ENCODE peak calls at places on chromosomes 6 and 20, in ten cellular contexts. C is heart right ventricle, S is tibial artery, K is brain microvascular endothelial cell, I is neural progenitor cell, N is AG04450, Z is coronary artery, L is AG10803, H is epithelial cell of esophagus, O is lower leg skin. G is an unnamed sample.

GRCh38 chr6:6230286-6230685 is 90.2 kb downstream of the F13A1 start:
- DNase-seq in N (no peak), C (no peak), S (no peak), H (no peak), I (peak), O (no peak), K (no peak), Z (no peak), L (no peak), G (peak)

GRCh38 chr6:109094351-109095035 is at the start of gene SESN1:
- DNase-seq in Z (peak), C (peak), L (peak), N (peak), K (peak), O (peak), H (peak), I (peak), S (peak), G (peak)

GRCh38 chr20:43824699-43825402 is 89.8 kb upstream of the TOX2 start:
- DNase-seq in H (no peak), N (no peak), O (no peak), I (peak), L (peak), Z (no peak), K (peak), C (no peak), S (no peak), G (peak)

GRCh38 chr20:5557123-5557522 is 193.1 kb upstream of the SHLD1 start:
- DNase-seq in H (peak), C (peak), O (no peak), N (no peak), Z (no peak), K (peak), L (peak), I (peak), S (peak), G (peak)

GRCh38 chr6:136103763-136104311 is 146.3 kb downstream of the MTFR2 start:
- DNase-seq in N (no peak), S (peak), K (no peak), C (peak), L (peak), H (no peak), I (peak), O (no peak), Z (no peak), G (no peak)

GRCh38 chr6:80607814-80608391 is 501.4 kb downstream of the BCKDHB start:
- DNase-seq in I (peak), C (no peak), O (peak), K (peak), H (peak), L (peak), S (no peak), Z (no peak), N (peak), G (no peak)

GRCh38 chr6:163579111-163579879 is 164.8 kb downstream of the QKI start:
- DNase-seq in I (peak), N (no peak), C (peak), K (no peak), L (no peak), H (no peak), O (peak), Z (no peak), S (no peak), G (no peak)

GRCh38 chr6:17724341-17724740 is 17.6 kb upstream of the NUP153 start:
- DNase-seq in Z (no peak), O (no peak), I (no peak), K (no peak), S (no peak), H (peak), C (no peak), N (no peak), L (no peak), G (no peak)

GRCh38 chr20:37095108-37095608 is 639 bp downstream of the RBL1 start:
- DNase-seq in O (no peak), L (no peak), Z (no peak), K (no peak), I (peak), S (no peak), H (no peak), N (no peak), C (no peak), G (peak)

GRCh38 chr6:132391391-132392291 is 9.6 kb downstream of the MOXD1 start:
- DNase-seq in H (peak), C (no peak), I (peak), O (no peak), L (peak), S (no peak), N (peak), K (peak), Z (no peak), G (no peak)

GRCh38 chr6:42333622-42334021 is 116.0 kb upstream of the MRPS10 start:
- DNase-seq in Z (no peak), N (no peak), L (no peak), K (no peak), C (no peak), O (no peak), S (no peak), H (no peak), I (no peak), G (no peak)

GRCh38 chr6:157227202-157228166 is 95.8 kb downstream of the TMEM242 start:
- DNase-seq in H (no peak), I (no peak), S (no peak), L (no peak), Z (no peak), C (no peak), N (no peak), K (peak), O (no peak), G (no peak)

GRCh38 chr6:20211941-20212391 is 303 bp downstream of the MBOAT1 start:
- DNase-seq in N (no peak), L (peak), Z (no peak), O (no peak), H (peak), K (no peak), S (peak), C (no peak), I (peak), G (peak)

GRCh38 chr20:25485872-25486271 is 78.4 kb downstream of the GINS1 start:
- DNase-seq in I (no peak), K (no peak), H (no peak), N (no peak), C (no peak), S (no peak), O (no peak), L (no peak), Z (no peak), G (no peak)

GRCh38 chr6:16049178-16049577 is 79.7 kb upstream of the MYLIP start:
- DNase-seq in K (peak), H (peak), C (no peak), N (no peak), O (no peak), Z (no peak), L (peak), S (no peak), I (no peak), G (peak)

GRCh38 chr20:59955131-59955796 is 3.0 kb upstream of the CDH26 start:
- DNase-seq in L (peak), H (peak), C (no peak), K (no peak), S (no peak), I (peak), O (no peak), N (no peak), Z (no peak), G (peak)

GRCh38 chr20:56343861-56344381 is 14.9 kb upstream of the FAM210B start:
- DNase-seq in C (peak), N (no peak), O (no peak), L (peak), H (peak), Z (no peak), K (peak), S (no peak), I (peak), G (peak)

GRCh38 chr20:56566621-56567020 is 33.6 kb downstream of the FAM209B start:
- DNase-seq in S (no peak), K (no peak), O (no peak), C (no peak), N (no peak), H (peak), L (no peak), I (no peak), Z (no peak), G (no peak)

GRCh38 chr6:12203001-12203400 is 87.2 kb upstream of the EDN1 start:
- DNase-seq in C (no peak), L (no peak), K (peak), I (peak), S (no peak), N (no peak), H (no peak), O (no peak), Z (no peak), G (no peak)

GRCh38 chr6:11062083-11062482 is 18.0 kb upstream of the ELOVL2 start:
- DNase-seq in S (no peak), O (no peak), K (no peak), H (no peak), N (no peak), I (no peak), Z (no peak), C (no peak), L (no peak), G (no peak)

GRCh38 chr6:127392301-127392700 is 48.9 kb upstream of the ECHDC1 start:
- DNase-seq in N (no peak), C (no peak), I (no peak), S (no peak), L (no peak), O (no peak), K (no peak), H (peak), Z (no peak), G (no peak)

GRCh38 chr6:81265106-81265505 is 487.4 kb downstream of the TENT5A start:
- DNase-seq in L (peak), Z (peak), H (no peak), N (peak), I (no peak), C (no peak), S (peak), K (peak), O (peak), G (no peak)

GRCh38 chr6:110547266-110547964 is 71.0 kb upstream of the SLC22A16 start:
- DNase-seq in O (no peak), S (no peak), C (no peak), Z (no peak), H (peak), I (no peak), L (peak), N (no peak), K (peak), G (no peak)

GRCh38 chr6:89452269-89452668 is 19.3 kb downstream of the ANKRD6 start:
- DNase-seq in I (no peak), N (no peak), L (no peak), Z (no peak), K (no peak), C (no peak), H (no peak), O (no peak), S (no peak), G (no peak)

GRCh38 chr6:31651602-31652191 is 764 bp downstream of the BAG6 start:
- DNase-seq in S (peak), I (peak), O (no peak), K (peak), N (no peak), Z (peak), H (peak), L (peak), C (no peak), G (peak)

GRCh38 chr20:7355056-7355455 is 585.2 kb downstream of the HAO1 start:
- DNase-seq in H (peak), N (no peak), C (no peak), L (no peak), S (no peak), K (no peak), Z (no peak), I (no peak), O (no peak), G (no peak)

GRCh38 chr20:32822189-32822588 is 2.4 kb downstream of the MAPRE1 start:
- DNase-seq in N (no peak), Z (no peak), K (no peak), O (no peak), S (no peak), H (no peak), L (no peak), C (no peak), I (no peak), G (no peak)

GRCh38 chr6:110102411-110102810 is 77.1 kb downstream of the WASF1 start:
- DNase-seq in I (no peak), L (peak), Z (no peak), H (no peak), K (no peak), O (no peak), N (no peak), C (no peak), S (no peak), G (peak)

GRCh38 chr20:53763707-53764415 is 170.2 kb upstream of the ZNF217 start:
- DNase-seq in C (no peak), I (peak), H (no peak), Z (no peak), K (peak), N (no peak), S (no peak), L (peak), O (no peak), G (no peak)

GRCh38 chr20:21100590-21101452 is 5.3 kb downstream of the LINC00237 start:
- DNase-seq in L (peak), S (no peak), Z (no peak), H (peak), N (no peak), I (peak), O (no peak), C (no peak), K (no peak), G (peak)

GRCh38 chr6:14322841-14323240 is 205.3 kb downstream of the CD83 start:
- DNase-seq in C (no peak), O (no peak), I (no peak), K (no peak), H (no peak), N (no peak), L (no peak), Z (no peak), S (no peak), G (no peak)

GRCh38 chr20:37407117-37407566 is 61.2 kb downstream of the SRC start:
- DNase-seq in Z (no peak), S (no peak), H (peak), L (no peak), I (no peak), K (no peak), N (no peak), C (no peak), O (no peak), G (no peak)

GRCh38 chr20:54657268-54657826 is 182.0 kb downstream of the DOK5 start:
- DNase-seq in H (no peak), N (no peak), C (no peak), S (no peak), I (no peak), O (no peak), L (no peak), K (no peak), Z (no peak), G (no peak)

DNA sequence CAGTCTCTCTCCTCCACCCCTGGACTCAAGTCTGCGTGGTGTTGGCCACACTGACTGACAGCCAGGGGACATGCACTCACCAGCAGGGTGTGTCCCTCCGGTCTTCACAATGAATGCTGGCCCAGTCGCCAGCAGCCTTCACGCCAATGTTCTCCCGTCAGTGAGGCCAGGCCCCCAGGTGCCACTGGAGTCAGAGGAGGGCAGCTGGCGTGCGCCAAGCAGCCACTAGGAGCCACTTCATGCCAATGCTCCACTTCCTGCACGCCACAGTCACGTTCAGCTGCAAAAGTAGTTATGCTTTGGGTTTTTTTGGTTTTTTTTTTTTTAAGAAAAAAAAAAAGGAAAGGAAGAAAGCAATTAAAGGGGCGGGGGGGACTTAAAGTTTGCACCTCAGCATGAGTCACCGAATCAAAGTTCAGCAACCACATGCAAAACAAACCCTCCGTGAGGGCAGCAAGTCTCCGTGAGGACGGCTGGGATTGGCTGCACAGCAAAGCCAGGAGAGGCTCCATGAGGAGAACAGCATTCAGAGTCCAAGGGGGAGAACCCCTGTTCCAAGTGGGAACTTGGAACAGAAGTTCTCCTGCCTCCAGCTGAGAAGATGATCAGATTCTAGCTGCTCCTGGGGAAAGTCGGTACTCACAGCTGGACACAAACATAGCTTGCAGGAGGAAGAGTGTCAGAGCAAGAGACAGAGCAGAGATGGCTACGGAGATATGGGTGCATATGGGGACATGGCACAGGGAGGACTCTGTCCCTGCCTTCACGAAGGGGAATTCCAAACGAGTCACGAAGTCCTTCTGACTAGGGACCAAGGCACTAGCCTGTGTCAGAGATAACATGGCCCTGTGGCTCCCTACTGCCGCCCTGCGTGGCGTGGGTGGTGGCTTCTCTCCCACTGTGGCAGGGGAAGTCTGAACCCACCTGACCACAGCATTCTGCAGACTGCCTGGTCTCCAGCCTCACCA is at the start of gene ZC3H12D:
- DNase-seq in O (peak), Z (no peak), I (peak), S (peak), L (peak), H (no peak), K (peak), C (peak), N (no peak), G (peak)
- TF ChIP-seq CTCF in O (no peak), Z (no peak), I (no peak), S (no peak), L (peak), H (no peak), K (peak), C (peak), N (peak), G (peak)

DNA sequence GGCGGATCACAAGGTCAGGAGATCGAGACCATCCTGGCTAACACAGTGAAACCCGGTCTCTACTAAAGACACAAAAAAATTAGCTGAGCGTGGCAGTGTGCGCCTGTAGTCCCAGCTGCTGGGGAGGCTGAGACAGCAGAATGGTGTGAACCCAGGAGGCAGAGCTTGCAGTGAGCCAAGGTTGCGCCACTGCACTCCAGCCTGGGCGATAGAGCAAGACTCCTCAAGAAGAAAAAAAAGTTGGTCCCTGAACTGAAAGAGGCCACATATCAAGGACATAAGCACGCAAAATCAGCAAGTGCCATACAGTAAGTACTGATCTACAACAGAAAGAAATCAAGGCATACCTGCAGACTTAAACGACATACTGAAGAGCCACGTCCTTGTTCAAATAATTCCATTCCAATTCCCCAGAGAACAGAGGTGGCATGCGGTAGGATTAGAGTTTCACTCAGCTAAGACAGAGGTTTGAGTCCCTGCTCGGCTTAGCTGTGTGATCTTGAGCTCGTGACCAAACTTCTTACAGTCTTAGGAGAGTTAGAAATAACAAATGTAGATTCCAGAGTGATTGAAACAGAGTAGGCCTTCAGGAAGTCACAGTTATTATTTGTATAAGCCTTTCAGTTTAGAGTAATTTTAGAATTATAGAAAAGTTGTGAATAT is 29.2 kb downstream of the B4GALT5 start:
- DNase-seq in C (no peak), L (no peak), H (no peak), I (no peak), S (no peak), N (no peak), Z (no peak), K (no peak), O (no peak), G (no peak)
- H3K4me3 ChIP-seq in C (no peak), L (no peak), H (no peak), I (no peak), S (no peak), N (no peak), Z (no peak), K (no peak), O (no peak), G (no peak)

DNA sequence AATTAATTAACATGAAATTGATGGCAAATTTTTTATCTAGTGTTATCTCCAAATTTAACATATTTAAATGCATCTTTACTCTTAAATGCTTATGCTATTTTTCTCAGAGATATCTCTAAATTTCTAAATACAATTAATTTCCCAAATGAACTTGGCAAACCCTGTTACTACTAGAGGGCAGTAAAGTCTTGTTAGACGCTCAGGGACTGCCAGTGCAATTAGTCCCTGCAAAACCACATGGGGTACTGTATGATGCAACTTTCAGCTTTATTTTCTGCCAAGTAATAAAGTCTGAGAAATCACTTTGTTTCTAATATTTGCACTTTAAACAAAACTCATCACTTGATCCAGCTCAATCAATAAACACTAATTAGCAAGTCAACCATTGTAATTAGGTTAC is 76.0 kb upstream of the ADGRB3 start:
- DNase-seq in C (no peak), H (no peak), L (no peak), O (no peak), Z (no peak), S (no peak), I (no peak), K (no peak), N (no peak), G (no peak)
- TF ChIP-seq CTCF in C (no peak), H (no peak), L (no peak), O (no peak), Z (no peak), S (no peak), I (peak), K (no peak), N (no peak), G (no peak)

DNA sequence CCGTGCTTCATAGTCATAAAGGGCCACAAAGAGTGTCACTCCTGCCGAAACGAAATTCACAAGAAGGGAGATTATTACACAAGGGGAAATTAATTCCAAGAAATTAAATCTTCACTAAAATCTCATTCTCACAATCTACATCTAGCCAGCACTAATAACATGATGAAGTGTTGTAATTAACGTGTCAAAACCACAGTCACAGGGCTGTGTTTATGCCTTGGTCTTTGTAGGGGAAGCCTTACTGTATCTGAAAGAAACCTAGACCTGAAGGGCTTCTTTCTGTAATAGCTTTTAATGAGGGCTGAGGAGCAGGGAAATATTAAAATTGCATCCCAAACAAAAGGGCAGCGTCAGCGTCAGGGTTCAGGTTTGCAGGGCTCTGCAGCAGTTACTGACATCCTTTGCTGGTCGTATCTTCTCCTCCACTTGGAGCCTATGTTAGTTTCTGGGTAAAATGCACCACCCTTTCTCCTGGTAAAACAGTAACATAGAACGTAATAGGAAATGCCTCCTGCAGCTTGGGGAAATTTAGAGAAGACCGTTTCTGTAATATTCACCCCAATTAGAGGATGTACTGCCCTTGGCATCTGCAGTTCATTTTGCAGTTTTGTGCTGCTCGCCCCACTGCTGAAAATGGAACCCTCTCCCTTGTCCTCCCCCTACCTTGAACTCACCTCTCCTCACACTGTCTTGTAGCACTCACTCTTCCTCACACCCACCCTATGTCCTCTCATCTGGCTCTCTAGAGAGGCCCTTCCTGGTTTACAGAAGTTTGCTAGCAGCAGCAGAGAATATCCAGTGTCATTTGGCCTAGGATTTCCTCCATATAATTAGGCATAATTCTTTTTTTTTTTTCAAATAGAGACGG is 109.0 kb upstream of the TRAF3IP2 start:
- DNase-seq in S (no peak), O (no peak), I (no peak), L (no peak), K (no peak), H (no peak), N (no peak), C (no peak), Z (no peak), G (no peak)
- H3K4me3 ChIP-seq in S (no peak), O (no peak), I (no peak), L (no peak), K (no peak), H (no peak), N (no peak), C (no peak), Z (no peak), G (no peak)

GRCh38 chr6:3735029-3735605 is 16.4 kb downstream of the PXDC1 start:
- DNase-seq in C (no peak), Z (no peak), O (no peak), N (no peak), H (no peak), S (no peak), K (no peak), I (no peak), L (no peak), G (no peak)
- TF ChIP-seq CTCF in C (no peak), Z (no peak), O (no peak), N (no peak), H (no peak), S (no peak), K (no peak), I (no peak), L (no peak), G (no peak)

G was measured in GM12865.